ENCODE peak calls at places on chromosomes 13 and 19, in six cellular contexts. C, W, S, Y, A and N are unnamed samples.

GRCh38 chr19:46309056-46309455 is 12.2 kb downstream of the HIF3A start:
- DNase-seq in Y (no peak), S (no peak), C (no peak), W (no peak), A (no peak), N (no peak)

GRCh38 chr13:111458739-111459138 is 138.3 kb downstream of the TEX29 start:
- DNase-seq in A (no peak), C (no peak), Y (no peak), W (no peak), S (no peak), N (no peak)

GRCh38 chr13:47215741-47216140 is 318.9 kb upstream of the HTR2A start:
- DNase-seq in W (no peak), C (no peak), A (no peak), S (no peak), Y (no peak), N (no peak)

GRCh38 chr13:30421093-30422055 is 919 bp upstream of the UBE2L5 start:
- DNase-seq in W (peak), C (peak), S (peak), A (peak), Y (peak), N (peak)

GRCh38 chr13:60351326-60351725 is 45.7 kb upstream of the TDRD3 start:
- DNase-seq in C (no peak), A (no peak), W (no peak), Y (no peak), S (no peak), N (no peak)

GRCh38 chr13:35714096-35714495 is 237.6 kb upstream of the MAB21L1 start:
- DNase-seq in S (no peak), C (no peak), A (no peak), W (no peak), Y (no peak), N (no peak)

GRCh38 chr13:83666126-83666525 is 216.1 kb downstream of the SLITRK1 start:
- DNase-seq in A (no peak), S (no peak), W (no peak), C (no peak), Y (no peak), N (no peak)

GRCh38 chr13:26247011-26247410 is 6.9 kb upstream of the CDK8 start:
- DNase-seq in C (no peak), S (no peak), Y (no peak), W (no peak), A (no peak), N (no peak)

GRCh38 chr13:68588623-68589022 is 1358.5 kb upstream of the PCDH9 start:
- DNase-seq in A (no peak), Y (no peak), S (no peak), W (no peak), C (no peak), N (no peak)

GRCh38 chr13:52348983-52349780 is 56.8 kb downstream of the THSD1 start:
- DNase-seq in S (no peak), Y (no peak), W (no peak), C (peak), A (no peak), N (no peak)

GRCh38 chr19:13150919-13151604 is 851 bp downstream of the IER2 start:
- DNase-seq in A (no peak), W (peak), Y (no peak), C (no peak), S (peak), N (peak)

GRCh38 chr13:111183959-111184684 is 69.0 kb downstream of the ARHGEF7 start:
- DNase-seq in A (no peak), C (no peak), W (no peak), S (no peak), Y (no peak), N (no peak)

GRCh38 chr19:10580979-10581631 is 6.0 kb downstream of the AP1M2 start:
- DNase-seq in A (peak), S (peak), W (peak), Y (peak), C (peak), N (peak)

GRCh38 chr13:25423831-25424230 is 52.1 kb downstream of the ATP8A2 start:
- DNase-seq in Y (no peak), S (no peak), W (no peak), A (no peak), C (no peak), N (no peak)

GRCh38 chr13:77904031-77904430 is 14.6 kb downstream of the EDNRB start:
- DNase-seq in A (no peak), C (no peak), W (no peak), Y (no peak), S (no peak), N (no peak)

GRCh38 chr19:3336680-3337523 is 29.5 kb upstream of the NFIC start:
- DNase-seq in S (no peak), W (no peak), A (no peak), C (no peak), Y (peak), N (peak)

GRCh38 chr13:20505405-20506366 is 20.0 kb downstream of the CRYL1 start:
- DNase-seq in Y (no peak), W (no peak), S (no peak), C (no peak), A (no peak), N (no peak)

GRCh38 chr13:50127017-50127725 is 111.9 kb downstream of the KCNRG start:
- DNase-seq in Y (no peak), A (no peak), S (peak), C (peak), W (no peak), N (no peak)

GRCh38 chr19:2059422-2060201 is 8.6 kb upstream of the MKNK2 start:
- DNase-seq in A (no peak), W (no peak), S (no peak), C (no peak), Y (peak), N (no peak)

GRCh38 chr19:4970558-4971423 is 1.9 kb downstream of the KDM4B start:
- DNase-seq in S (no peak), W (no peak), A (no peak), Y (no peak), C (no peak), N (no peak)